ENCODE peak calls at places on chromosomes 12 and 14, in four cellular contexts. K is endothelial cell of umbilical vein, T is A549, I is K562. O is an unnamed sample.

GRCh38 chr14:49769581-49770211 is 1.7 kb downstream of the KLHDC2 start:
- DNase-seq in T (peak), I (peak), K (no peak), O (no peak)

GRCh38 chr12:63068857-63069442 is 82.1 kb downstream of the AVPR1A start:
- DNase-seq in I (peak), K (peak), T (peak), O (peak)

GRCh38 chr12:120488057-120488660 is 7.8 kb upstream of the DYNLL1 start:
- DNase-seq in I (peak), K (peak), T (no peak), O (no peak)

GRCh38 chr14:97411938-97412612 is 614.9 kb downstream of the VRK1 start:
- DNase-seq in I (no peak), T (no peak), K (no peak), O (no peak)

GRCh38 chr14:86777950-86778602 is 1214.9 kb downstream of the GALC start:
- DNase-seq in I (no peak), K (no peak), T (no peak), O (peak)

GRCh38 chr14:24634158-24634557 is at the start of gene GZMB:
- DNase-seq in K (no peak), T (no peak), I (no peak), O (no peak)

GRCh38 chr14:64117671-64118402 is 176.3 kb downstream of the ESR2 start:
- DNase-seq in K (no peak), T (peak), I (no peak), O (no peak)

GRCh38 chr12:132259364-132259871 is 70.0 kb downstream of the GALNT9 start:
- DNase-seq in K (no peak), T (no peak), I (peak), O (no peak)

GRCh38 chr14:61705017-61705416 is 9.7 kb downstream of the HIF1A start:
- DNase-seq in I (no peak), T (no peak), K (no peak), O (no peak)

GRCh38 chr14:100062602-100063001 is 2.6 kb upstream of the EVL start:
- DNase-seq in K (no peak), I (no peak), T (no peak), O (no peak)

GRCh38 chr12:58368001-58368400 is 426.6 kb downstream of the ATP23 start:
- DNase-seq in K (no peak), I (no peak), T (no peak), O (no peak)

GRCh38 chr12:50506753-50507473 is 2.1 kb downstream of the DIP2B start:
- DNase-seq in K (peak), T (no peak), I (no peak), O (no peak)

GRCh38 chr12:96445743-96446655 is 43.4 kb upstream of the CFAP54 start:
- DNase-seq in T (peak), I (peak), K (peak), O (no peak)

GRCh38 chr12:40055227-40055579 is 50.7 kb downstream of the SLC2A13 start:
- DNase-seq in I (no peak), T (peak), K (no peak), O (no peak)

GRCh38 chr12:15152456-15152855 is 68.8 kb downstream of the RERG start:
- DNase-seq in T (peak), I (no peak), K (peak), O (no peak)

GRCh38 chr12:85632390-85632789 is 203.8 kb downstream of the RASSF9 start:
- DNase-seq in K (peak), T (no peak), I (no peak), O (no peak)

GRCh38 chr12:25957898-25958253 is 606 bp upstream of the RASSF8 start:
- DNase-seq in T (no peak), I (no peak), K (peak), O (no peak)

GRCh38 chr14:90419200-90419599 is 22.4 kb downstream of the CALM1 start:
- DNase-seq in I (peak), K (peak), T (peak), O (no peak)

GRCh38 chr12:1993341-1993740 is 10.9 kb downstream of the DCP1B start:
- DNase-seq in T (peak), K (peak), I (no peak), O (peak)

DNA sequence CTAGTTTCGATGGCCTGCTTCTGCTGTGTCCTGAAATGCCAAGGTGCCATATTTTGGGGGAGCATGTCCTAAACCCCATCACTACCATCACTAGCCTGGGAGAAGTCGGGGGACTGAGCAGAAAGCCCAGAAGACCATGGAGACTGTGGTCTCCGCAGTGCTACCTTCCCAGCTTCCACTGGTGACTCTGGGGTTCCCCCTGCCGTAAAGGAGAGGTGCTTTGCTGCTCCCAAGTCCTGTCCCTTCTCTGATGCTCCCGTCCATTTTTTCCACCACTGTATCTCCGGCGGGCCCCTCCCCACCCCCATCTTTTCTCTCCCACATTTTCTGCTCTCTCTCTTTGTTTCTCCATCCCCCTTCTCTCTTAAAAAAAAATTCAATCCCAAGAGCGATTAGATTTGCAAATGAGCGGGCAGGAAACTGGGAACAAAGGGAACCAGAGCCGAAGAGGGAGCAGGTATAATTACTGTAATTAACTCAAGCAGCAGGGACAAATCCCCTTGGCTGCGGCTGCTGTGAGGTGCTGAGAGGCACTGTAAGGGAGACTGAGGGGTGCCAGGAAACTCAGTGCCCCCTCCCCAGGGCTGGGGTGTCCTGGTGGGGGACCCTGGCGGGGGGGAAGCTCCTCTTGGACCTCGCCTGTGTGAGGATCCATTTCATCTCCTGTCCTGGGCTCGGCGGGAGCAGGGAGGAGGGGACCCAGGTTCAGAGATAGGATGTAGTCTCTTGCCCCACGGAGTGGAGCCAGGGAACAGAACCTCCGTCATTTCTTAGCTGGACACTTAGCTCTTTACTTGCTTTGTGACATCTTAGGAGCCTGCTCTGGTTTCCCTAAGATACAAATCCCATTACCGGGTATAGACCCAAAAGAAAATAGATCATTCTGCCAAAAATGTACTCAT is 140.5 kb upstream of the NRXN3 start:
- DNase-seq in K (no peak), I (peak), T (no peak), O (no peak)
- TF ChIP-seq MYC in K (no peak), I (no peak), T (no peak), O (no peak)

GRCh38 chr12:124915249-124916236 is 1.1 kb upstream of the UBC start:
- DNase-seq in I (peak), K (peak), T (peak), O (peak)
- H3K4me2 ChIP-seq in I (peak), K (peak), T (peak), O (peak)

DNA sequence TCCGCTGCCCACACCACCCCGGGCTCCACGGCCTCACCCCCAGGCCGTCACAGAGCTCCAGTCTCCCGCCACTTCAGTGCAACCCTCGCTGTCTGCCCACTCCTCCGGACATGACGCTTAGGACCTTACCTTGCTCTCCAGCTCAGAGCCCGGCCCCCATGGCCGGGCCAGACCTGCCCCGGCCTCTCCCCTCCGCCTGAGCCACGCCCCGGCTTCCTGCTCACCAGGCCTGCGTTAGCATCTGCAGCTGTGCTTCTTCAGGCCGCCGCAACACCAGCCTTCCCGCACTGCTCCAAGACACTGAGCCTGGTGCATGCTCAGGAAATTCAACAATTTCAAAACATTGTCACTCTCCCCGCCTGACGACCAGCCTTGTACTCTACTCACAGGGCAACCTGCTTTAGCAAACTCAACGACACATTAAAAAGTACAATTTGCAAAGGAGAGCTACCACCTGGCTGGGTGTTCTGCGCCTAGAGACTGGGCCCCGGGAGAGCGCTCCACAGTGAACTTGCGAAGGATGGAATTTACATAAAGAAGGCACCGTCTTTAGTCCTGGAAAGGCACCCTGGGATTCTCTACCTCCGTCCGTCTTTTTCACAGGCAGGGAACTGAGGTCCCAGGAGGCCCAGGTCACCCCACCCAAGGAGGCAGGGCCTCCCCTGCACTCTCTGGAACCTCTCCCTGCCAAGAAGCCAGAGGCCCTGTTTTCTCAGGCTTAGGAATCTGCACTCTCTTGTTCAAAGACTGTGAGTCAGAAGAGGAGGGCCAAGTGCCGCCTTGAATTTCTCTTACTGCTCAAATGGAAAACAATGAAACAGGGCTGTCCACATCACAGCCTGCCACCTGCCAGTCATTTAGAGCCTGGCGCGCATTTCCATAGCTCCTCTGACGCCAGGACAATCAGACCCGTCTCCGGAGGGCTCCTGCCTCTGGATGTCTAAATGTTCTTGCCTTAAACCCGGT is 51.3 kb downstream of the STX2 start:
- DNase-seq in T (no peak), I (no peak), K (no peak), O (no peak)
- TF ChIP-seq MYC in T (no peak), I (no peak), K (no peak), O (no peak)

DNA sequence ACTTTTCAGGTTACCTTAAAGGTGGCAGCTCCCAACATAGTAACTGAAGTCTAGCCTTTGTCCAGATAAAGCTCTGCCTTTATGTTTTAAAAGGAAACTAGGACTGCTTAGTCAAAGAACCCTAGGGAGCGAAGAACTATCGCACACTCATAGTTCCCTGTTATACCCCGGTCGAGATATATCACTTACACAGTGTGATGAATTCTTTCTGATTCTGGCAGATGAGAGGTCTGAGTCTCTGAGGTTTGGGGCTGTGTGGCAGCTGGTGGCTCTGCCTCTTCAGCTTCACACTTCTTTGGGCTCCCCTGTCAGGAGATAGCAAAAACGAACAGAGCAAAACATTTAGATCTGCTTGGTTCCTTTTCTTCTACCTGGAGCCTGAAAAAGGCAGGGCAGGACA is 17.0 kb downstream of the ACIN1 start:
- DNase-seq in I (no peak), K (no peak), T (no peak), O (no peak)
- H3K4me2 ChIP-seq in I (no peak), K (no peak), T (peak), O (no peak)

GRCh38 chr12:77189463-77189862 is 124.1 kb upstream of the E2F7 start:
- DNase-seq in T (no peak), I (no peak), K (no peak), O (no peak)
- TF ChIP-seq MYC in T (no peak), I (no peak), K (no peak), O (no peak)

DNA sequence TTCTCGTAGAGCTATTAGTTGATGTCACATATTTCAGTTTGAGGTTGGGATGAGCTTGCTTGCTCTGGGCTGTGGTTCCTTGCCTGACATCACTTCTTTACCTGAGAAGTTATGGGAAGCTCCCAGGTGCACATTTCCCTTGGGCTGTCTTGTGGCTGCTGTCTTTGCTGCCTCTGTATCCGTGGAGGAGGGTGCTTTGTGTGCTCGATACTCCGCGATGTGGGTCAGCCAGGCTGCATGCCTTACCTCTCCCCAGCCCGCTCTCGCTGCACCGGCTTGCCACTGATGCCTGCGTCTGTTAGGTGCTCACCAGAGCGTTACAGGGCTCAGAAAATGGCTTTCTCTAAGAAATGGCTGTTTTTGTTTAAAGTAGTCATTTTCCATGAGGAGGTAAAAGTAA is 19.6 kb downstream of the PELI2 start:
- DNase-seq in T (no peak), I (no peak), K (no peak), O (no peak)
- H3K4me2 ChIP-seq in T (no peak), I (no peak), K (no peak), O (no peak)

DNA sequence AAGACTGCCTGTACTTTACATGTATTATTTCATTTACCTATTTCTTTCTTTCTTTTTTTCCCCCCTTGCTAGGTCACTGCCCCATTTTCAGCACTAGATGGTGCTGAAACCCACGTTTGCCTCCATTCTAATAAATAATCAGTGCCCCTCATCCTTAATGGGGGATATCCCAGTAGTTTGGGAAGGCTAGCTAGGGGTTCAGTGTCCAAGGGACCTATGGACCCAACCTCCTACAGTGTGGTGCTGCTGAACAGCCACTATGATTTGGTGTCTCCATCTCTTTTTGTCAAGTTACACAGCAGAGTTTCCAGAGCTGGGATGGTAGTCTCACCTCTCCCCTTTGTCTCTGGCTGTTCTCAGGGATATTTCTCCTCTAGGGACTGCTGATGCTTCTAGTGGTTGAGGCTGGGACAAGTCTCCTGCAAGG is 6.5 kb upstream of the HCFC2 start:
- DNase-seq in I (peak), K (peak), T (peak), O (no peak)
- TF ChIP-seq MYC in I (no peak), K (no peak), T (no peak), O (no peak)

GRCh38 chr12:52636189-52636588 is 15.8 kb downstream of the KRT2 start:
- DNase-seq in I (no peak), T (no peak), K (no peak), O (no peak)

GRCh38 chr12:52636592-52637258 is 15.3 kb downstream of the KRT2 start:
- DNase-seq in K (no peak), I (peak), T (no peak), O (no peak)

GRCh38 chr12:52633383-52633782 is 15.0 kb upstream of the KRT73 start:
- DNase-seq in K (no peak), I (no peak), T (no peak), O (no peak)

GRCh38 chr12:52632656-52633055 is 14.3 kb upstream of the KRT73 start:
- DNase-seq in T (no peak), I (no peak), K (no peak), O (no peak)

GRCh38 chr12:52634266-52635056 is 16.1 kb upstream of the KRT73 start:
- DNase-seq in K (no peak), T (no peak), I (no peak), O (no peak)
- H3K4me2 ChIP-seq in K (no peak), T (no peak), I (no peak), O (no peak)

GRCh38 chr12:68356060-68356748 is 24.0 kb upstream of the MDM1 start:
- DNase-seq in I (no peak), T (no peak), K (no peak), O (no peak)
- TF ChIP-seq MYC in I (no peak), T (no peak), K (no peak), O (no peak)